ENCODE peak calls at places on chromosomes 16 and 17, in six cellular contexts. One of them, this sample, is unnamed.

GRCh38 chr16:58462997-58463891 is 36.7 kb upstream of the NDRG4 start:
- DNase-seq in HCT116: no peak
- DNase-seq in prostate gland: no peak
- DNase-seq in right lobe of liver: no peak
- DNase-seq in nephron progenitor cell: peak
- DNase-seq in GM23338: peak
- DNase-seq in this sample: peak

GRCh38 chr16:13435873-13436474 is 484.0 kb upstream of the ERCC4 start:
- DNase-seq in HCT116: no peak
- DNase-seq in prostate gland: no peak
- DNase-seq in right lobe of liver: no peak
- DNase-seq in nephron progenitor cell: no peak
- DNase-seq in GM23338: peak
- DNase-seq in this sample: peak

GRCh38 chr16:11696266-11697012 is 28.2 kb downstream of the SNN start:
- DNase-seq in HCT116: no peak
- DNase-seq in prostate gland: no peak
- DNase-seq in right lobe of liver: peak
- DNase-seq in nephron progenitor cell: no peak
- DNase-seq in GM23338: no peak
- DNase-seq in this sample: no peak

GRCh38 chr16:86766700-86767099 is 188.4 kb downstream of the FOXL1 start:
- DNase-seq in HCT116: no peak
- DNase-seq in prostate gland: no peak
- DNase-seq in right lobe of liver: no peak
- DNase-seq in nephron progenitor cell: no peak
- DNase-seq in GM23338: no peak
- DNase-seq in this sample: no peak

GRCh38 chr16:35214840-35215239 is 1755.4 kb downstream of the TP53TG3F start:
- DNase-seq in HCT116: no peak
- DNase-seq in prostate gland: no peak
- DNase-seq in right lobe of liver: no peak
- DNase-seq in nephron progenitor cell: no peak
- DNase-seq in GM23338: no peak
- DNase-seq in this sample: no peak

GRCh38 chr17:14143678-14144077 is 74.4 kb downstream of the COX10 start:
- DNase-seq in HCT116: no peak
- DNase-seq in prostate gland: no peak
- DNase-seq in right lobe of liver: no peak
- DNase-seq in nephron progenitor cell: no peak
- DNase-seq in GM23338: no peak
- DNase-seq in this sample: no peak

GRCh38 chr16:29023279-29024278 is 38.7 kb downstream of the LAT start:
- DNase-seq in HCT116: no peak
- DNase-seq in prostate gland: no peak
- DNase-seq in right lobe of liver: no peak
- DNase-seq in nephron progenitor cell: no peak
- DNase-seq in GM23338: no peak
- DNase-seq in this sample: no peak

GRCh38 chr16:10387378-10387681 is 1.5 kb downstream of the ATF7IP2 start:
- DNase-seq in HCT116: no peak
- DNase-seq in prostate gland: no peak
- DNase-seq in right lobe of liver: no peak
- DNase-seq in nephron progenitor cell: no peak
- DNase-seq in GM23338: no peak
- DNase-seq in this sample: no peak

GRCh38 chr16:86578499-86579267 is at the start of gene FOXL1:
- DNase-seq in HCT116: no peak
- DNase-seq in prostate gland: no peak
- DNase-seq in right lobe of liver: no peak
- DNase-seq in nephron progenitor cell: peak
- DNase-seq in GM23338: peak
- DNase-seq in this sample: peak

GRCh38 chr17:57195790-57196460 is 60.4 kb upstream of the MSI2 start:
- DNase-seq in HCT116: no peak
- DNase-seq in prostate gland: peak
- DNase-seq in right lobe of liver: no peak
- DNase-seq in nephron progenitor cell: no peak
- DNase-seq in GM23338: no peak
- DNase-seq in this sample: no peak

GRCh38 chr17:14301761-14302401 is 1.0 kb downstream of the HS3ST3B1 start:
- DNase-seq in HCT116: no peak
- DNase-seq in prostate gland: no peak
- DNase-seq in right lobe of liver: peak
- DNase-seq in nephron progenitor cell: no peak
- DNase-seq in GM23338: no peak
- DNase-seq in this sample: peak

GRCh38 chr17:64115871-64116534 is 13.9 kb downstream of the ERN1 start:
- DNase-seq in HCT116: no peak
- DNase-seq in prostate gland: no peak
- DNase-seq in right lobe of liver: peak
- DNase-seq in nephron progenitor cell: no peak
- DNase-seq in GM23338: no peak
- DNase-seq in this sample: no peak

GRCh38 chr16:26186221-26186620 is 494.5 kb downstream of the HS3ST4 start:
- DNase-seq in HCT116: no peak
- DNase-seq in prostate gland: no peak
- DNase-seq in right lobe of liver: no peak
- DNase-seq in nephron progenitor cell: no peak
- DNase-seq in GM23338: no peak
- DNase-seq in this sample: no peak

GRCh38 chr16:1978476-1979120 is 2.7 kb downstream of the NOXO1 start:
- DNase-seq in HCT116: no peak
- DNase-seq in prostate gland: peak
- DNase-seq in right lobe of liver: no peak
- DNase-seq in nephron progenitor cell: no peak
- DNase-seq in GM23338: peak
- DNase-seq in this sample: no peak

GRCh38 chr16:30482366-30482765 is 9.8 kb downstream of the ITGAL start:
- DNase-seq in HCT116: peak
- DNase-seq in prostate gland: no peak
- DNase-seq in right lobe of liver: no peak
- DNase-seq in nephron progenitor cell: no peak
- DNase-seq in GM23338: peak
- DNase-seq in this sample: no peak

GRCh38 chr16:70715113-70715711 is 29.4 kb upstream of the MTSS2 start:
- DNase-seq in HCT116: no peak
- DNase-seq in prostate gland: peak
- DNase-seq in right lobe of liver: peak
- DNase-seq in nephron progenitor cell: peak
- DNase-seq in GM23338: no peak
- DNase-seq in this sample: no peak

GRCh38 chr16:14509055-14509454 is 121.0 kb downstream of the PARN start:
- DNase-seq in HCT116: no peak
- DNase-seq in prostate gland: no peak
- DNase-seq in right lobe of liver: no peak
- DNase-seq in nephron progenitor cell: no peak
- DNase-seq in GM23338: no peak
- DNase-seq in this sample: no peak

GRCh38 chr17:80858301-80859003 is 133.2 kb upstream of the CHMP6 start:
- DNase-seq in HCT116: no peak
- DNase-seq in prostate gland: no peak
- DNase-seq in right lobe of liver: no peak
- DNase-seq in nephron progenitor cell: no peak
- DNase-seq in GM23338: no peak
- DNase-seq in this sample: no peak

GRCh38 chr17:80860703-80861359 is 130.8 kb upstream of the CHMP6 start:
- DNase-seq in HCT116: no peak
- DNase-seq in prostate gland: no peak
- DNase-seq in right lobe of liver: no peak
- DNase-seq in nephron progenitor cell: no peak
- DNase-seq in GM23338: no peak
- DNase-seq in this sample: no peak

GRCh38 chr17:80857721-80858171 is 133.9 kb upstream of the CHMP6 start:
- DNase-seq in HCT116: no peak
- DNase-seq in prostate gland: no peak
- DNase-seq in right lobe of liver: no peak
- DNase-seq in nephron progenitor cell: no peak
- DNase-seq in GM23338: no peak
- DNase-seq in this sample: no peak

GRCh38 chr17:80860101-80860671 is 131.5 kb upstream of the CHMP6 start:
- DNase-seq in HCT116: no peak
- DNase-seq in prostate gland: no peak
- DNase-seq in right lobe of liver: no peak
- DNase-seq in nephron progenitor cell: no peak
- DNase-seq in GM23338: no peak
- DNase-seq in this sample: no peak

DNA sequence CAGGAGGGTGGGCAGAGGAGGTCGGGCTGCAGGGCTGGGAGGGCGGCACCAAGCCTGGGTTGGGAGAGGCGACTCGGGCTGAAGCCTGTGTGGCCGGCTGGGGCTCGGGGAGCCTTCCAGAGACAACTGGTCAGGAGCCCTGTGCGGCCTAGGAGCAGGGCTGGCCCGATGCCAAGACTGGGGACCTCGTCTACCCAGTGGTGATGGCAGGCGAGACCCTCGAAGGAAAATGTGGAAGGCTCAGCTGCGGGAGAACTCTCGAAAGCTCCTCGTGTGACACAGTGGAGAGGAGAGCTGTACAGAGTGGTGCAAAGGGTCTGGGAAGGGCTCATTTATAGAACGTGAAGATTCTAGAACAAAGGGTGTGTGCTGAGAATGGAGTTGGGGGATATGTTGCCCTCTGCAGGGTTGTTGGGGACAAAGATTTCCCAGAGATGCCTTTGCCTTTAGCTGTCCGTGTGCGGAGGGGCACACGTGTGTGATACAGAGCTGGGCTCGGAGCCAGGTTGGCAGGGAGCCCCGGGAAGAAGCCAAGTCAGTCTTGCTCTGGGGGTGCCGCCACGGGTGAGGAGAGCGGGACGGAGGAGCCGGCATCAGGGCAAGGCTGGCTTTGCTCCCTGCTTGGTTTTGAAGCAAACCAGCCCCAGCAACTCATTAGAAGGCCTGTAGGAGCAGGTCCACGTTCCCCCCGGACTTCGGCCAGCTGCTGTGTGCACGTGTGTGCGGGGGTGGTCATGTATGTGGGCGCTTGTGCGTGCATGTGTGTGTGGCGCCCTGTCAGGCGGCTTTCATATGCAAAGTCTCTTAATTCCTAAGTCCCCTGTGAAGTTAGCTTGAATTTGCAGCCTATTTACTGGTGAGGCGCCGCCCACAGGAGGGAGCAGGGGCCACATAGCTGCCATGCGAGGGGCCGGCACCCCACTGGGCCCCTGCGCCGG is 132.4 kb upstream of the CHMP6 start:
- DNase-seq in HCT116: no peak
- DNase-seq in prostate gland: peak
- DNase-seq in right lobe of liver: peak
- DNase-seq in nephron progenitor cell: no peak
- DNase-seq in GM23338: peak
- DNase-seq in this sample: no peak
- TF ChIP-seq CTCF in HCT116: no peak
- TF ChIP-seq CTCF in prostate gland: no peak
- TF ChIP-seq CTCF in right lobe of liver: no peak
- TF ChIP-seq CTCF in nephron progenitor cell: no peak
- TF ChIP-seq CTCF in GM23338: no peak
- TF ChIP-seq CTCF in this sample: no peak

DNA sequence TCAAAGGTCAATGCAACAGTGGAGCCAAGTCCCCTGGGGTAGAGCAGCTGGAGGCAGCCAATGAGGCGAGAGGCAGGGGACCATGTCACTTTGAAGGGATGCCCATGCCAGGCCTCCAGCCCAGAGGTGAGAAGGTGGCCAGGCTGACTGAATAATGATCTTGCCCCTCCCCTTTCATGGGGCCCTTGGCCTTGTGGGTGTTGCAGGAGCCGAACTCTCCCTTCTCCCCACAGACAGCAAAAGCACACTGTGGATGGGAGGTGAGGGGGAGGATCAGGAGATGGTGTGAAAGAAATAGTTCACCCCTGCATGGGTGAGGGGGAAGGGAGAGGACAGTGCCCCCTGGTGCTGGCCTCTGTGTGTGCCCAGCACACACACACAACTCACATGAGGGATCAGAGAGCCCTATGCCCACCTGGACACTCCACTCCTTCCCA is 15.8 kb upstream of the TBX21 start:
- DNase-seq in HCT116: no peak
- DNase-seq in prostate gland: no peak
- DNase-seq in right lobe of liver: no peak
- DNase-seq in nephron progenitor cell: no peak
- DNase-seq in GM23338: peak
- DNase-seq in this sample: no peak
- TF ChIP-seq CTCF in HCT116: peak
- TF ChIP-seq CTCF in prostate gland: no peak
- TF ChIP-seq CTCF in right lobe of liver: peak
- TF ChIP-seq CTCF in nephron progenitor cell: peak
- TF ChIP-seq CTCF in GM23338: peak
- TF ChIP-seq CTCF in this sample: no peak

GRCh38 chr16:73713817-73714495 is 582.7 kb upstream of the PSMD7 start:
- DNase-seq in HCT116: peak
- DNase-seq in prostate gland: no peak
- DNase-seq in right lobe of liver: no peak
- DNase-seq in nephron progenitor cell: peak
- DNase-seq in GM23338: peak
- DNase-seq in this sample: peak
- TF ChIP-seq CTCF in HCT116: peak
- TF ChIP-seq CTCF in prostate gland: no peak
- TF ChIP-seq CTCF in right lobe of liver: peak
- TF ChIP-seq CTCF in nephron progenitor cell: peak
- TF ChIP-seq CTCF in GM23338: peak
- TF ChIP-seq CTCF in this sample: peak

GRCh38 chr17:81991684-81992513 is 14.5 kb downstream of the ASPSCR1 start:
- DNase-seq in HCT116: no peak
- DNase-seq in prostate gland: peak
- DNase-seq in right lobe of liver: peak
- DNase-seq in nephron progenitor cell: peak
- DNase-seq in GM23338: no peak
- DNase-seq in this sample: no peak
- TF ChIP-seq CTCF in HCT116: no peak
- TF ChIP-seq CTCF in prostate gland: no peak
- TF ChIP-seq CTCF in right lobe of liver: peak
- TF ChIP-seq CTCF in nephron progenitor cell: no peak
- TF ChIP-seq CTCF in GM23338: no peak
- TF ChIP-seq CTCF in this sample: no peak

GRCh38 chr16:22055881-22056280 is 36.5 kb upstream of the VWA3A start:
- DNase-seq in HCT116: no peak
- DNase-seq in prostate gland: no peak
- DNase-seq in right lobe of liver: no peak
- DNase-seq in nephron progenitor cell: peak
- DNase-seq in GM23338: peak
- DNase-seq in this sample: peak
- TF ChIP-seq CTCF in HCT116: no peak
- TF ChIP-seq CTCF in prostate gland: no peak
- TF ChIP-seq CTCF in right lobe of liver: no peak
- TF ChIP-seq CTCF in nephron progenitor cell: peak
- TF ChIP-seq CTCF in GM23338: peak
- TF ChIP-seq CTCF in this sample: peak

DNA sequence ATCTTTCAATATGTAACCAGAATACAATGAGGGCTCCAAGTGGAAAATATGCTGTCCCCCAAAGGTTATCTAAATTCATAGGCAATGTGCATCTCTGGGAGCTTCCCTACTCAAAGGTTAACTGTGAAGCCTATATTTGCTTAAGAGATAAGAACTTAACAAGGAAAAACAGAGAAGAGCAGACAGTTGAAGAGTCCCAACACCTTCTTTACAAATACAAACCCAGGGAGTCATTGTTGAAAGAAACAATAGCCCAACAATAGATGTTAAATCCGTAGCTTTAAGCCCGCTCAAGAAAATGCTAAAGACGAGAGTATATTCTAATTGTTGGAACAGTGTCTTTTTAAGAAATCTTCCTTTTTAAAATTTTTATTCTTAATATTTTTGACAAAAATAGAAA is 87.8 kb downstream of the CDH8 start:
- DNase-seq in HCT116: no peak
- DNase-seq in prostate gland: no peak
- DNase-seq in right lobe of liver: no peak
- DNase-seq in nephron progenitor cell: no peak
- DNase-seq in GM23338: no peak
- DNase-seq in this sample: no peak
- TF ChIP-seq CTCF in HCT116: no peak
- TF ChIP-seq CTCF in prostate gland: no peak
- TF ChIP-seq CTCF in right lobe of liver: no peak
- TF ChIP-seq CTCF in nephron progenitor cell: no peak
- TF ChIP-seq CTCF in GM23338: no peak
- TF ChIP-seq CTCF in this sample: no peak

GRCh38 chr17:70539172-70539924 is 370.0 kb downstream of the KCNJ2 start:
- DNase-seq in HCT116: no peak
- DNase-seq in prostate gland: no peak
- DNase-seq in right lobe of liver: no peak
- DNase-seq in nephron progenitor cell: no peak
- DNase-seq in GM23338: peak
- DNase-seq in this sample: no peak
- TF ChIP-seq CTCF in HCT116: no peak
- TF ChIP-seq CTCF in prostate gland: no peak
- TF ChIP-seq CTCF in right lobe of liver: no peak
- TF ChIP-seq CTCF in nephron progenitor cell: no peak
- TF ChIP-seq CTCF in GM23338: no peak
- TF ChIP-seq CTCF in this sample: no peak